ENCODE peak calls at places on chromosomes 7 and 10, in seven cellular contexts. One of them, this sample, is unnamed.

GRCh38 chr10:2835950-2836349 is 231.4 kb upstream of the PFKP start:
- DNase-seq in MM.1S: no peak
- DNase-seq in foreskin fibroblast: no peak
- DNase-seq in suprapubic skin: no peak
- DNase-seq in mammary epithelial cell: no peak
- DNase-seq in cardiac fibroblast: no peak
- DNase-seq in K562: peak
- DNase-seq in this sample: no peak

GRCh38 chr10:48463318-48464003 is 141.4 kb downstream of the ARHGAP22 start:
- DNase-seq in MM.1S: no peak
- DNase-seq in foreskin fibroblast: peak
- DNase-seq in suprapubic skin: peak
- DNase-seq in mammary epithelial cell: no peak
- DNase-seq in cardiac fibroblast: no peak
- DNase-seq in K562: peak
- DNase-seq in this sample: no peak

GRCh38 chr7:131538791-131539179 is 17.6 kb downstream of the PODXL start:
- DNase-seq in MM.1S: no peak
- DNase-seq in foreskin fibroblast: no peak
- DNase-seq in suprapubic skin: no peak
- DNase-seq in mammary epithelial cell: no peak
- DNase-seq in cardiac fibroblast: no peak
- DNase-seq in K562: no peak
- DNase-seq in this sample: no peak

GRCh38 chr10:52632591-52632990 is 140.0 kb downstream of the MBL2 start:
- DNase-seq in MM.1S: no peak
- DNase-seq in foreskin fibroblast: no peak
- DNase-seq in suprapubic skin: no peak
- DNase-seq in mammary epithelial cell: no peak
- DNase-seq in cardiac fibroblast: no peak
- DNase-seq in K562: no peak
- DNase-seq in this sample: no peak

GRCh38 chr7:83469076-83469475 is 179.9 kb downstream of the SEMA3E start:
- DNase-seq in MM.1S: no peak
- DNase-seq in foreskin fibroblast: peak
- DNase-seq in suprapubic skin: no peak
- DNase-seq in mammary epithelial cell: peak
- DNase-seq in cardiac fibroblast: peak
- DNase-seq in K562: no peak
- DNase-seq in this sample: no peak

GRCh38 chr10:48496105-48496830 is 108.6 kb downstream of the ARHGAP22 start:
- DNase-seq in MM.1S: no peak
- DNase-seq in foreskin fibroblast: no peak
- DNase-seq in suprapubic skin: no peak
- DNase-seq in mammary epithelial cell: no peak
- DNase-seq in cardiac fibroblast: no peak
- DNase-seq in K562: no peak
- DNase-seq in this sample: no peak

GRCh38 chr10:75202321-75203096 is 8.1 kb upstream of the VDAC2 start:
- DNase-seq in MM.1S: no peak
- DNase-seq in foreskin fibroblast: peak
- DNase-seq in suprapubic skin: no peak
- DNase-seq in mammary epithelial cell: no peak
- DNase-seq in cardiac fibroblast: peak
- DNase-seq in K562: no peak
- DNase-seq in this sample: no peak

GRCh38 chr10:80460399-80461207 is 6.5 kb downstream of the TSPAN14 start:
- DNase-seq in MM.1S: no peak
- DNase-seq in foreskin fibroblast: peak
- DNase-seq in suprapubic skin: peak
- DNase-seq in mammary epithelial cell: peak
- DNase-seq in cardiac fibroblast: peak
- DNase-seq in K562: peak
- DNase-seq in this sample: peak

GRCh38 chr10:115045516-115045915 is 47.6 kb upstream of the ATRNL1 start:
- DNase-seq in MM.1S: no peak
- DNase-seq in foreskin fibroblast: no peak
- DNase-seq in suprapubic skin: no peak
- DNase-seq in mammary epithelial cell: no peak
- DNase-seq in cardiac fibroblast: no peak
- DNase-seq in K562: no peak
- DNase-seq in this sample: no peak

GRCh38 chr10:13294784-13295183 is 5.1 kb downstream of the PHYH start:
- DNase-seq in MM.1S: no peak
- DNase-seq in foreskin fibroblast: no peak
- DNase-seq in suprapubic skin: no peak
- DNase-seq in mammary epithelial cell: no peak
- DNase-seq in cardiac fibroblast: no peak
- DNase-seq in K562: no peak
- DNase-seq in this sample: no peak

DNA sequence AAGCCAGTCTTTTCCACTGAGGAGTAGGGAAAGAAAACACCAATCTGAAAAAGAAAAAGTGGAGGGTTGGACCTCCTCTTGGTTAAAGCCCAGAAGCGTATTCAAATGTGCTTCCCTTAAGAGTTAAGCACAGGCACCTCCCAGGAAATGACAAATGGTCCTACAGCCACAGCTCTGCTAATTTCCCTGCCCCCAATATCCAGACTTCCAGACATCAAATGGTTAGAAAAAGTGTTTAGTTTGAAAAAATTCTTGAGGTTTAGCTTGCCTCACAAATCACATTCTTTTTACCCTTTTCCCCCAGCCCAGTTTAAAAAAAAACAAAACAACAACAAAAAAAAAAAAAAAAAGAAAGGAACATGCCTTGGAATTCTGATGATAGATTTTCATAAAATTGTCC is 19.0 kb upstream of the COL1A2 start:
- DNase-seq in MM.1S: no peak
- DNase-seq in foreskin fibroblast: peak
- DNase-seq in suprapubic skin: no peak
- DNase-seq in mammary epithelial cell: peak
- DNase-seq in cardiac fibroblast: peak
- DNase-seq in K562: no peak
- DNase-seq in this sample: no peak
- H3K4me3 ChIP-seq in MM.1S: no peak
- H3K4me3 ChIP-seq in foreskin fibroblast: peak
- H3K4me3 ChIP-seq in suprapubic skin: peak
- H3K4me3 ChIP-seq in mammary epithelial cell: no peak
- H3K4me3 ChIP-seq in cardiac fibroblast: peak
- H3K4me3 ChIP-seq in K562: no peak
- H3K4me3 ChIP-seq in this sample: no peak

GRCh38 chr10:132443605-132443997 is 46.6 kb downstream of the PWWP2B start:
- DNase-seq in MM.1S: no peak
- DNase-seq in foreskin fibroblast: peak
- DNase-seq in suprapubic skin: no peak
- DNase-seq in mammary epithelial cell: no peak
- DNase-seq in cardiac fibroblast: peak
- DNase-seq in K562: peak
- DNase-seq in this sample: no peak
- TF ChIP-seq CTCF in MM.1S: peak
- TF ChIP-seq CTCF in foreskin fibroblast: peak
- TF ChIP-seq CTCF in suprapubic skin: peak
- TF ChIP-seq CTCF in mammary epithelial cell: peak
- TF ChIP-seq CTCF in cardiac fibroblast: peak
- TF ChIP-seq CTCF in K562: peak
- TF ChIP-seq CTCF in this sample: peak

GRCh38 chr10:23197416-23197861 is 5.3 kb downstream of the PTF1A start:
- DNase-seq in MM.1S: no peak
- DNase-seq in foreskin fibroblast: no peak
- DNase-seq in suprapubic skin: no peak
- DNase-seq in mammary epithelial cell: no peak
- DNase-seq in cardiac fibroblast: no peak
- DNase-seq in K562: no peak
- DNase-seq in this sample: no peak

GRCh38 chr10:23198610-23198939 is 6.5 kb downstream of the PTF1A start:
- DNase-seq in MM.1S: no peak
- DNase-seq in foreskin fibroblast: no peak
- DNase-seq in suprapubic skin: no peak
- DNase-seq in mammary epithelial cell: no peak
- DNase-seq in cardiac fibroblast: no peak
- DNase-seq in K562: no peak
- DNase-seq in this sample: no peak

GRCh38 chr10:23200586-23200985 is 8.5 kb downstream of the PTF1A start:
- DNase-seq in MM.1S: no peak
- DNase-seq in foreskin fibroblast: no peak
- DNase-seq in suprapubic skin: no peak
- DNase-seq in mammary epithelial cell: no peak
- DNase-seq in cardiac fibroblast: no peak
- DNase-seq in K562: no peak
- DNase-seq in this sample: no peak

GRCh38 chr10:23199768-23200511 is 7.8 kb downstream of the PTF1A start:
- DNase-seq in MM.1S: no peak
- DNase-seq in foreskin fibroblast: no peak
- DNase-seq in suprapubic skin: no peak
- DNase-seq in mammary epithelial cell: no peak
- DNase-seq in cardiac fibroblast: no peak
- DNase-seq in K562: no peak
- DNase-seq in this sample: no peak

GRCh38 chr10:23198940-23199767 is 7.0 kb downstream of the PTF1A start:
- DNase-seq in MM.1S: no peak
- DNase-seq in foreskin fibroblast: no peak
- DNase-seq in suprapubic skin: no peak
- DNase-seq in mammary epithelial cell: peak
- DNase-seq in cardiac fibroblast: peak
- DNase-seq in K562: no peak
- DNase-seq in this sample: no peak
- H3K4me3 ChIP-seq in MM.1S: no peak
- H3K4me3 ChIP-seq in foreskin fibroblast: no peak
- H3K4me3 ChIP-seq in suprapubic skin: no peak
- H3K4me3 ChIP-seq in mammary epithelial cell: no peak
- H3K4me3 ChIP-seq in cardiac fibroblast: no peak
- H3K4me3 ChIP-seq in K562: no peak
- H3K4me3 ChIP-seq in this sample: no peak

GRCh38 chr7:141676618-141677017 is 25.3 kb downstream of the DENND11 start:
- DNase-seq in MM.1S: no peak
- DNase-seq in foreskin fibroblast: no peak
- DNase-seq in suprapubic skin: no peak
- DNase-seq in mammary epithelial cell: peak
- DNase-seq in cardiac fibroblast: peak
- DNase-seq in K562: no peak
- DNase-seq in this sample: no peak

GRCh38 chr7:141671705-141672496 is 30.1 kb downstream of the DENND11 start:
- DNase-seq in MM.1S: no peak
- DNase-seq in foreskin fibroblast: peak
- DNase-seq in suprapubic skin: no peak
- DNase-seq in mammary epithelial cell: no peak
- DNase-seq in cardiac fibroblast: peak
- DNase-seq in K562: no peak
- DNase-seq in this sample: no peak

GRCh38 chr7:141674201-141674671 is 27.7 kb downstream of the DENND11 start:
- DNase-seq in MM.1S: no peak
- DNase-seq in foreskin fibroblast: no peak
- DNase-seq in suprapubic skin: no peak
- DNase-seq in mammary epithelial cell: peak
- DNase-seq in cardiac fibroblast: peak
- DNase-seq in K562: no peak
- DNase-seq in this sample: no peak

GRCh38 chr7:141675431-141676210 is 26.3 kb downstream of the DENND11 start:
- DNase-seq in MM.1S: no peak
- DNase-seq in foreskin fibroblast: no peak
- DNase-seq in suprapubic skin: no peak
- DNase-seq in mammary epithelial cell: no peak
- DNase-seq in cardiac fibroblast: no peak
- DNase-seq in K562: no peak
- DNase-seq in this sample: no peak

GRCh38 chr7:141674702-141675101 is 27.3 kb downstream of the DENND11 start:
- DNase-seq in MM.1S: no peak
- DNase-seq in foreskin fibroblast: no peak
- DNase-seq in suprapubic skin: no peak
- DNase-seq in mammary epithelial cell: no peak
- DNase-seq in cardiac fibroblast: no peak
- DNase-seq in K562: peak
- DNase-seq in this sample: no peak
- TF ChIP-seq CTCF in MM.1S: peak
- TF ChIP-seq CTCF in foreskin fibroblast: peak
- TF ChIP-seq CTCF in suprapubic skin: peak
- TF ChIP-seq CTCF in mammary epithelial cell: peak
- TF ChIP-seq CTCF in cardiac fibroblast: peak
- TF ChIP-seq CTCF in K562: peak
- TF ChIP-seq CTCF in this sample: peak

GRCh38 chr7:111088328-111088727 is 2.6 kb upstream of the LRRN3 start:
- DNase-seq in MM.1S: no peak
- DNase-seq in foreskin fibroblast: no peak
- DNase-seq in suprapubic skin: no peak
- DNase-seq in mammary epithelial cell: no peak
- DNase-seq in cardiac fibroblast: no peak
- DNase-seq in K562: no peak
- DNase-seq in this sample: no peak

GRCh38 chr7:111089822-111090426 is 1.0 kb upstream of the LRRN3 start:
- DNase-seq in MM.1S: peak
- DNase-seq in foreskin fibroblast: peak
- DNase-seq in suprapubic skin: no peak
- DNase-seq in mammary epithelial cell: peak
- DNase-seq in cardiac fibroblast: peak
- DNase-seq in K562: peak
- DNase-seq in this sample: peak

GRCh38 chr7:111091623-111092370 is 870 bp downstream of the LRRN3 start:
- DNase-seq in MM.1S: no peak
- DNase-seq in foreskin fibroblast: no peak
- DNase-seq in suprapubic skin: no peak
- DNase-seq in mammary epithelial cell: no peak
- DNase-seq in cardiac fibroblast: no peak
- DNase-seq in K562: no peak
- DNase-seq in this sample: no peak

GRCh38 chr7:111092406-111093160 is 1.7 kb downstream of the LRRN3 start:
- DNase-seq in MM.1S: peak
- DNase-seq in foreskin fibroblast: no peak
- DNase-seq in suprapubic skin: no peak
- DNase-seq in mammary epithelial cell: no peak
- DNase-seq in cardiac fibroblast: no peak
- DNase-seq in K562: no peak
- DNase-seq in this sample: no peak

DNA sequence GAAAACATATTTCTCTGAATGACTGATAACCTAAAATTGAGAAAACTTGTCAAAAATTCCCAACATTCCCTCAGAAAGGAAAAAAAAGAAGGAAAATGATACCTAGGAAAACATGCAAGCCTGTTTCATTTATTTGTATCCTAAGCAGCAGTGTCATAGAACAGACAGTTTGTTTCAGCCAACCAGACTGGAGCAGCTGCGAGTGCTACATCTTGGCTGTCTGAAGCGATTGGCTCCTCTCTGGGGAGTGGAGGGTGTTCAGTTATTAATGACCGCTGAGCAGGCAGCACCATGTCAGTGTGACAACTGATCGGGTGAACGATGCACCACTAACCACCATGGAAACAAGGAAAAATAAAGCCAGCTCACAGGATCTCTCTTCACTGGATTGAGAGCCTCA is at the start of gene LRRN3:
- DNase-seq in MM.1S: no peak
- DNase-seq in foreskin fibroblast: peak
- DNase-seq in suprapubic skin: no peak
- DNase-seq in mammary epithelial cell: no peak
- DNase-seq in cardiac fibroblast: peak
- DNase-seq in K562: peak
- DNase-seq in this sample: no peak
- H3K4me3 ChIP-seq in MM.1S: peak
- H3K4me3 ChIP-seq in foreskin fibroblast: peak
- H3K4me3 ChIP-seq in suprapubic skin: peak
- H3K4me3 ChIP-seq in mammary epithelial cell: no peak
- H3K4me3 ChIP-seq in cardiac fibroblast: peak
- H3K4me3 ChIP-seq in K562: no peak
- H3K4me3 ChIP-seq in this sample: no peak

GRCh38 chr7:64747802-64748201 is 46.4 kb upstream of the ZNF138 start:
- DNase-seq in MM.1S: no peak
- DNase-seq in foreskin fibroblast: no peak
- DNase-seq in suprapubic skin: no peak
- DNase-seq in mammary epithelial cell: no peak
- DNase-seq in cardiac fibroblast: no peak
- DNase-seq in K562: no peak
- DNase-seq in this sample: no peak
- TF ChIP-seq CTCF in MM.1S: no peak
- TF ChIP-seq CTCF in foreskin fibroblast: no peak
- TF ChIP-seq CTCF in suprapubic skin: no peak
- TF ChIP-seq CTCF in mammary epithelial cell: no peak
- TF ChIP-seq CTCF in cardiac fibroblast: no peak
- TF ChIP-seq CTCF in K562: no peak
- TF ChIP-seq CTCF in this sample: no peak

This sample was measured in GM12865.